ENCODE peak calls at places on chromosome 17, in ten cellular contexts. One of them, this sample, is unnamed.

GRCh38 chr17:3799181-3799627 is 1.8 kb downstream of the ITGAE start:
- DNase-seq in NCI-H1105 treated with DMSO at 0.1 percent for 48 hours: no peak
- DNase-seq in H9: peak
- DNase-seq in stimulated activated CD4-positive, alpha-beta T cell treated with anti-CD3 and anti-CD28 coated beads, Interleukin-1b, Interleukin-23, amount 100 ng/mL, for 1 hour: no peak
- DNase-seq in amniotic epithelial cell: no peak
- DNase-seq in left ventricle myocardium inferior: no peak
- DNase-seq in SJSA1: no peak
- DNase-seq in stimulated activated CD8-positive, alpha-beta memory T cell treated with anti-CD3 and anti-CD28 coated beads, Interleukin-7, amount 100 ng/mL, for 24 hours: no peak
- DNase-seq in fibroblast of the aortic adventitia: no peak
- DNase-seq in T-helper 22 cell: no peak
- DNase-seq in this sample: no peak

GRCh38 chr17:49108318-49108717 is 24.3 kb upstream of the B4GALNT2 start:
- DNase-seq in fibroblast of the aortic adventitia: peak
- DNase-seq in stimulated activated CD4-positive, alpha-beta T cell treated with anti-CD3 and anti-CD28 coated beads, Interleukin-1b, Interleukin-23, amount 100 ng/mL, for 1 hour: no peak
- DNase-seq in SJSA1: peak
- DNase-seq in amniotic epithelial cell: peak
- DNase-seq in H9: no peak
- DNase-seq in left ventricle myocardium inferior: no peak
- DNase-seq in stimulated activated CD8-positive, alpha-beta memory T cell treated with anti-CD3 and anti-CD28 coated beads, Interleukin-7, amount 100 ng/mL, for 24 hours: no peak
- DNase-seq in T-helper 22 cell: no peak
- DNase-seq in NCI-H1105 treated with DMSO at 0.1 percent for 48 hours: no peak
- DNase-seq in this sample: peak

GRCh38 chr17:30600830-30601494 is 123.8 kb downstream of the GOSR1 start:
- DNase-seq in SJSA1: no peak
- DNase-seq in amniotic epithelial cell: peak
- DNase-seq in NCI-H1105 treated with DMSO at 0.1 percent for 48 hours: no peak
- DNase-seq in stimulated activated CD8-positive, alpha-beta memory T cell treated with anti-CD3 and anti-CD28 coated beads, Interleukin-7, amount 100 ng/mL, for 24 hours: no peak
- DNase-seq in fibroblast of the aortic adventitia: peak
- DNase-seq in stimulated activated CD4-positive, alpha-beta T cell treated with anti-CD3 and anti-CD28 coated beads, Interleukin-1b, Interleukin-23, amount 100 ng/mL, for 1 hour: no peak
- DNase-seq in T-helper 22 cell: no peak
- DNase-seq in H9: no peak
- DNase-seq in left ventricle myocardium inferior: no peak
- DNase-seq in this sample: no peak

GRCh38 chr17:73347355-73347754 is 35.6 kb upstream of the CDC42EP4 start:
- DNase-seq in amniotic epithelial cell: no peak
- DNase-seq in fibroblast of the aortic adventitia: peak
- DNase-seq in SJSA1: no peak
- DNase-seq in left ventricle myocardium inferior: no peak
- DNase-seq in NCI-H1105 treated with DMSO at 0.1 percent for 48 hours: no peak
- DNase-seq in stimulated activated CD8-positive, alpha-beta memory T cell treated with anti-CD3 and anti-CD28 coated beads, Interleukin-7, amount 100 ng/mL, for 24 hours: no peak
- DNase-seq in T-helper 22 cell: no peak
- DNase-seq in H9: no peak
- DNase-seq in stimulated activated CD4-positive, alpha-beta T cell treated with anti-CD3 and anti-CD28 coated beads, Interleukin-1b, Interleukin-23, amount 100 ng/mL, for 1 hour: no peak
- DNase-seq in this sample: no peak

GRCh38 chr17:40017422-40018080 is 2.3 kb downstream of the CSF3 start:
- DNase-seq in SJSA1: no peak
- DNase-seq in amniotic epithelial cell: no peak
- DNase-seq in T-helper 22 cell: no peak
- DNase-seq in left ventricle myocardium inferior: peak
- DNase-seq in fibroblast of the aortic adventitia: no peak
- DNase-seq in stimulated activated CD8-positive, alpha-beta memory T cell treated with anti-CD3 and anti-CD28 coated beads, Interleukin-7, amount 100 ng/mL, for 24 hours: no peak
- DNase-seq in NCI-H1105 treated with DMSO at 0.1 percent for 48 hours: no peak
- DNase-seq in stimulated activated CD4-positive, alpha-beta T cell treated with anti-CD3 and anti-CD28 coated beads, Interleukin-1b, Interleukin-23, amount 100 ng/mL, for 1 hour: no peak
- DNase-seq in H9: no peak
- DNase-seq in this sample: no peak

GRCh38 chr17:1736348-1737281 is 6.1 kb upstream of the SERPINF2 start:
- DNase-seq in NCI-H1105 treated with DMSO at 0.1 percent for 48 hours: no peak
- DNase-seq in H9: no peak
- DNase-seq in stimulated activated CD4-positive, alpha-beta T cell treated with anti-CD3 and anti-CD28 coated beads, Interleukin-1b, Interleukin-23, amount 100 ng/mL, for 1 hour: no peak
- DNase-seq in fibroblast of the aortic adventitia: peak
- DNase-seq in T-helper 22 cell: no peak
- DNase-seq in left ventricle myocardium inferior: peak
- DNase-seq in stimulated activated CD8-positive, alpha-beta memory T cell treated with anti-CD3 and anti-CD28 coated beads, Interleukin-7, amount 100 ng/mL, for 24 hours: no peak
- DNase-seq in amniotic epithelial cell: peak
- DNase-seq in SJSA1: peak
- DNase-seq in this sample: no peak

GRCh38 chr17:17587614-17588336 is 3.7 kb downstream of the PEMT start:
- DNase-seq in left ventricle myocardium inferior: no peak
- DNase-seq in fibroblast of the aortic adventitia: no peak
- DNase-seq in H9: no peak
- DNase-seq in NCI-H1105 treated with DMSO at 0.1 percent for 48 hours: no peak
- DNase-seq in T-helper 22 cell: no peak
- DNase-seq in SJSA1: no peak
- DNase-seq in amniotic epithelial cell: no peak
- DNase-seq in stimulated activated CD4-positive, alpha-beta T cell treated with anti-CD3 and anti-CD28 coated beads, Interleukin-1b, Interleukin-23, amount 100 ng/mL, for 1 hour: no peak
- DNase-seq in stimulated activated CD8-positive, alpha-beta memory T cell treated with anti-CD3 and anti-CD28 coated beads, Interleukin-7, amount 100 ng/mL, for 24 hours: no peak
- DNase-seq in this sample: no peak

GRCh38 chr17:418421-418751 is 65.8 kb upstream of the RPH3AL start:
- DNase-seq in stimulated activated CD8-positive, alpha-beta memory T cell treated with anti-CD3 and anti-CD28 coated beads, Interleukin-7, amount 100 ng/mL, for 24 hours: no peak
- DNase-seq in fibroblast of the aortic adventitia: no peak
- DNase-seq in H9: no peak
- DNase-seq in SJSA1: no peak
- DNase-seq in NCI-H1105 treated with DMSO at 0.1 percent for 48 hours: no peak
- DNase-seq in stimulated activated CD4-positive, alpha-beta T cell treated with anti-CD3 and anti-CD28 coated beads, Interleukin-1b, Interleukin-23, amount 100 ng/mL, for 1 hour: no peak
- DNase-seq in amniotic epithelial cell: no peak
- DNase-seq in left ventricle myocardium inferior: no peak
- DNase-seq in T-helper 22 cell: peak
- DNase-seq in this sample: no peak

GRCh38 chr17:57956311-57957119 is 1.3 kb upstream of the CUEDC1 start:
- DNase-seq in fibroblast of the aortic adventitia: no peak
- DNase-seq in T-helper 22 cell: no peak
- DNase-seq in stimulated activated CD8-positive, alpha-beta memory T cell treated with anti-CD3 and anti-CD28 coated beads, Interleukin-7, amount 100 ng/mL, for 24 hours: no peak
- DNase-seq in stimulated activated CD4-positive, alpha-beta T cell treated with anti-CD3 and anti-CD28 coated beads, Interleukin-1b, Interleukin-23, amount 100 ng/mL, for 1 hour: no peak
- DNase-seq in NCI-H1105 treated with DMSO at 0.1 percent for 48 hours: no peak
- DNase-seq in SJSA1: peak
- DNase-seq in left ventricle myocardium inferior: no peak
- DNase-seq in amniotic epithelial cell: no peak
- DNase-seq in H9: peak
- DNase-seq in this sample: no peak

GRCh38 chr17:5630434-5630833 is 46.1 kb upstream of the NLRP1 start:
- DNase-seq in NCI-H1105 treated with DMSO at 0.1 percent for 48 hours: no peak
- DNase-seq in stimulated activated CD8-positive, alpha-beta memory T cell treated with anti-CD3 and anti-CD28 coated beads, Interleukin-7, amount 100 ng/mL, for 24 hours: no peak
- DNase-seq in amniotic epithelial cell: no peak
- DNase-seq in SJSA1: no peak
- DNase-seq in T-helper 22 cell: no peak
- DNase-seq in stimulated activated CD4-positive, alpha-beta T cell treated with anti-CD3 and anti-CD28 coated beads, Interleukin-1b, Interleukin-23, amount 100 ng/mL, for 1 hour: no peak
- DNase-seq in H9: no peak
- DNase-seq in left ventricle myocardium inferior: no peak
- DNase-seq in fibroblast of the aortic adventitia: peak
- DNase-seq in this sample: no peak

GRCh38 chr17:6475411-6475810 is 31.2 kb downstream of the PIMREG start:
- DNase-seq in amniotic epithelial cell: no peak
- DNase-seq in stimulated activated CD4-positive, alpha-beta T cell treated with anti-CD3 and anti-CD28 coated beads, Interleukin-1b, Interleukin-23, amount 100 ng/mL, for 1 hour: no peak
- DNase-seq in SJSA1: no peak
- DNase-seq in T-helper 22 cell: no peak
- DNase-seq in fibroblast of the aortic adventitia: no peak
- DNase-seq in stimulated activated CD8-positive, alpha-beta memory T cell treated with anti-CD3 and anti-CD28 coated beads, Interleukin-7, amount 100 ng/mL, for 24 hours: no peak
- DNase-seq in NCI-H1105 treated with DMSO at 0.1 percent for 48 hours: no peak
- DNase-seq in left ventricle myocardium inferior: no peak
- DNase-seq in H9: no peak
- DNase-seq in this sample: no peak

GRCh38 chr17:1651559-1651844 is 1.8 kb upstream of the RILP start:
- DNase-seq in SJSA1: no peak
- DNase-seq in NCI-H1105 treated with DMSO at 0.1 percent for 48 hours: no peak
- DNase-seq in left ventricle myocardium inferior: no peak
- DNase-seq in fibroblast of the aortic adventitia: no peak
- DNase-seq in stimulated activated CD4-positive, alpha-beta T cell treated with anti-CD3 and anti-CD28 coated beads, Interleukin-1b, Interleukin-23, amount 100 ng/mL, for 1 hour: no peak
- DNase-seq in H9: no peak
- DNase-seq in amniotic epithelial cell: no peak
- DNase-seq in stimulated activated CD8-positive, alpha-beta memory T cell treated with anti-CD3 and anti-CD28 coated beads, Interleukin-7, amount 100 ng/mL, for 24 hours: no peak
- DNase-seq in T-helper 22 cell: no peak
- DNase-seq in this sample: no peak

GRCh38 chr17:27824745-27825144 is 24.4 kb upstream of the NOS2 start:
- DNase-seq in SJSA1: no peak
- DNase-seq in left ventricle myocardium inferior: no peak
- DNase-seq in amniotic epithelial cell: no peak
- DNase-seq in stimulated activated CD4-positive, alpha-beta T cell treated with anti-CD3 and anti-CD28 coated beads, Interleukin-1b, Interleukin-23, amount 100 ng/mL, for 1 hour: no peak
- DNase-seq in H9: no peak
- DNase-seq in NCI-H1105 treated with DMSO at 0.1 percent for 48 hours: no peak
- DNase-seq in fibroblast of the aortic adventitia: no peak
- DNase-seq in stimulated activated CD8-positive, alpha-beta memory T cell treated with anti-CD3 and anti-CD28 coated beads, Interleukin-7, amount 100 ng/mL, for 24 hours: no peak
- DNase-seq in T-helper 22 cell: no peak
- DNase-seq in this sample: no peak

GRCh38 chr17:63626551-63627228 is 4.5 kb downstream of the MAP3K3 start:
- DNase-seq in left ventricle myocardium inferior: no peak
- DNase-seq in stimulated activated CD8-positive, alpha-beta memory T cell treated with anti-CD3 and anti-CD28 coated beads, Interleukin-7, amount 100 ng/mL, for 24 hours: no peak
- DNase-seq in H9: no peak
- DNase-seq in fibroblast of the aortic adventitia: peak
- DNase-seq in T-helper 22 cell: no peak
- DNase-seq in SJSA1: no peak
- DNase-seq in stimulated activated CD4-positive, alpha-beta T cell treated with anti-CD3 and anti-CD28 coated beads, Interleukin-1b, Interleukin-23, amount 100 ng/mL, for 1 hour: no peak
- DNase-seq in amniotic epithelial cell: peak
- DNase-seq in NCI-H1105 treated with DMSO at 0.1 percent for 48 hours: no peak
- DNase-seq in this sample: no peak

GRCh38 chr17:81589612-81590011 is 37.5 kb upstream of the FAAP100 start:
- DNase-seq in NCI-H1105 treated with DMSO at 0.1 percent for 48 hours: no peak
- DNase-seq in T-helper 22 cell: no peak
- DNase-seq in fibroblast of the aortic adventitia: no peak
- DNase-seq in stimulated activated CD8-positive, alpha-beta memory T cell treated with anti-CD3 and anti-CD28 coated beads, Interleukin-7, amount 100 ng/mL, for 24 hours: no peak
- DNase-seq in SJSA1: no peak
- DNase-seq in H9: no peak
- DNase-seq in left ventricle myocardium inferior: no peak
- DNase-seq in stimulated activated CD4-positive, alpha-beta T cell treated with anti-CD3 and anti-CD28 coated beads, Interleukin-1b, Interleukin-23, amount 100 ng/mL, for 1 hour: no peak
- DNase-seq in amniotic epithelial cell: no peak
- DNase-seq in this sample: no peak

GRCh38 chr17:57408064-57408811 is 151.9 kb downstream of the MSI2 start:
- DNase-seq in stimulated activated CD4-positive, alpha-beta T cell treated with anti-CD3 and anti-CD28 coated beads, Interleukin-1b, Interleukin-23, amount 100 ng/mL, for 1 hour: no peak
- DNase-seq in SJSA1: no peak
- DNase-seq in NCI-H1105 treated with DMSO at 0.1 percent for 48 hours: peak
- DNase-seq in amniotic epithelial cell: no peak
- DNase-seq in left ventricle myocardium inferior: no peak
- DNase-seq in H9: peak
- DNase-seq in fibroblast of the aortic adventitia: no peak
- DNase-seq in stimulated activated CD8-positive, alpha-beta memory T cell treated with anti-CD3 and anti-CD28 coated beads, Interleukin-7, amount 100 ng/mL, for 24 hours: no peak
- DNase-seq in T-helper 22 cell: no peak
- DNase-seq in this sample: peak

GRCh38 chr17:82494236-82495055 is 25.1 kb upstream of the FOXK2 start:
- DNase-seq in SJSA1: peak
- DNase-seq in NCI-H1105 treated with DMSO at 0.1 percent for 48 hours: peak
- DNase-seq in left ventricle myocardium inferior: peak
- DNase-seq in H9: peak
- DNase-seq in stimulated activated CD4-positive, alpha-beta T cell treated with anti-CD3 and anti-CD28 coated beads, Interleukin-1b, Interleukin-23, amount 100 ng/mL, for 1 hour: peak
- DNase-seq in stimulated activated CD8-positive, alpha-beta memory T cell treated with anti-CD3 and anti-CD28 coated beads, Interleukin-7, amount 100 ng/mL, for 24 hours: peak
- DNase-seq in fibroblast of the aortic adventitia: peak
- DNase-seq in amniotic epithelial cell: peak
- DNase-seq in T-helper 22 cell: peak
- DNase-seq in this sample: peak

GRCh38 chr17:27524594-27524993 is 68.3 kb downstream of the KSR1 start:
- DNase-seq in NCI-H1105 treated with DMSO at 0.1 percent for 48 hours: no peak
- DNase-seq in H9: no peak
- DNase-seq in amniotic epithelial cell: no peak
- DNase-seq in fibroblast of the aortic adventitia: no peak
- DNase-seq in left ventricle myocardium inferior: no peak
- DNase-seq in T-helper 22 cell: no peak
- DNase-seq in stimulated activated CD8-positive, alpha-beta memory T cell treated with anti-CD3 and anti-CD28 coated beads, Interleukin-7, amount 100 ng/mL, for 24 hours: no peak
- DNase-seq in SJSA1: no peak
- DNase-seq in stimulated activated CD4-positive, alpha-beta T cell treated with anti-CD3 and anti-CD28 coated beads, Interleukin-1b, Interleukin-23, amount 100 ng/mL, for 1 hour: no peak
- DNase-seq in this sample: no peak

GRCh38 chr17:78501241-78502036 is 75.8 kb downstream of the DNAH17 start:
- DNase-seq in stimulated activated CD4-positive, alpha-beta T cell treated with anti-CD3 and anti-CD28 coated beads, Interleukin-1b, Interleukin-23, amount 100 ng/mL, for 1 hour: no peak
- DNase-seq in fibroblast of the aortic adventitia: no peak
- DNase-seq in amniotic epithelial cell: no peak
- DNase-seq in SJSA1: no peak
- DNase-seq in H9: no peak
- DNase-seq in NCI-H1105 treated with DMSO at 0.1 percent for 48 hours: no peak
- DNase-seq in left ventricle myocardium inferior: no peak
- DNase-seq in stimulated activated CD8-positive, alpha-beta memory T cell treated with anti-CD3 and anti-CD28 coated beads, Interleukin-7, amount 100 ng/mL, for 24 hours: no peak
- DNase-seq in T-helper 22 cell: no peak
- DNase-seq in this sample: no peak

GRCh38 chr17:43958953-43959352 is 5.2 kb upstream of the PYY start:
- DNase-seq in H9: no peak
- DNase-seq in NCI-H1105 treated with DMSO at 0.1 percent for 48 hours: no peak
- DNase-seq in left ventricle myocardium inferior: no peak
- DNase-seq in amniotic epithelial cell: peak
- DNase-seq in T-helper 22 cell: no peak
- DNase-seq in SJSA1: no peak
- DNase-seq in stimulated activated CD8-positive, alpha-beta memory T cell treated with anti-CD3 and anti-CD28 coated beads, Interleukin-7, amount 100 ng/mL, for 24 hours: no peak
- DNase-seq in fibroblast of the aortic adventitia: no peak
- DNase-seq in stimulated activated CD4-positive, alpha-beta T cell treated with anti-CD3 and anti-CD28 coated beads, Interleukin-1b, Interleukin-23, amount 100 ng/mL, for 1 hour: no peak
- DNase-seq in this sample: no peak

GRCh38 chr17:19306160-19307111 is 56.1 kb downstream of the B9D1 start:
- DNase-seq in H9: no peak
- DNase-seq in stimulated activated CD8-positive, alpha-beta memory T cell treated with anti-CD3 and anti-CD28 coated beads, Interleukin-7, amount 100 ng/mL, for 24 hours: no peak
- DNase-seq in left ventricle myocardium inferior: no peak
- DNase-seq in SJSA1: no peak
- DNase-seq in stimulated activated CD4-positive, alpha-beta T cell treated with anti-CD3 and anti-CD28 coated beads, Interleukin-1b, Interleukin-23, amount 100 ng/mL, for 1 hour: no peak
- DNase-seq in amniotic epithelial cell: no peak
- DNase-seq in T-helper 22 cell: peak
- DNase-seq in fibroblast of the aortic adventitia: no peak
- DNase-seq in NCI-H1105 treated with DMSO at 0.1 percent for 48 hours: no peak
- DNase-seq in this sample: no peak

GRCh38 chr17:66747561-66748275 is 87.2 kb upstream of the CACNG5 start:
- DNase-seq in SJSA1: no peak
- DNase-seq in NCI-H1105 treated with DMSO at 0.1 percent for 48 hours: no peak
- DNase-seq in H9: no peak
- DNase-seq in amniotic epithelial cell: peak
- DNase-seq in stimulated activated CD8-positive, alpha-beta memory T cell treated with anti-CD3 and anti-CD28 coated beads, Interleukin-7, amount 100 ng/mL, for 24 hours: no peak
- DNase-seq in T-helper 22 cell: no peak
- DNase-seq in fibroblast of the aortic adventitia: peak
- DNase-seq in left ventricle myocardium inferior: no peak
- DNase-seq in stimulated activated CD4-positive, alpha-beta T cell treated with anti-CD3 and anti-CD28 coated beads, Interleukin-1b, Interleukin-23, amount 100 ng/mL, for 1 hour: no peak
- DNase-seq in this sample: no peak

GRCh38 chr17:82031885-82032627 is 578 bp downstream of the RAC3 start:
- DNase-seq in stimulated activated CD4-positive, alpha-beta T cell treated with anti-CD3 and anti-CD28 coated beads, Interleukin-1b, Interleukin-23, amount 100 ng/mL, for 1 hour: no peak
- DNase-seq in H9: peak
- DNase-seq in SJSA1: no peak
- DNase-seq in stimulated activated CD8-positive, alpha-beta memory T cell treated with anti-CD3 and anti-CD28 coated beads, Interleukin-7, amount 100 ng/mL, for 24 hours: no peak
- DNase-seq in amniotic epithelial cell: no peak
- DNase-seq in fibroblast of the aortic adventitia: no peak
- DNase-seq in NCI-H1105 treated with DMSO at 0.1 percent for 48 hours: peak
- DNase-seq in T-helper 22 cell: peak
- DNase-seq in left ventricle myocardium inferior: no peak
- DNase-seq in this sample: peak

GRCh38 chr17:57927048-57927723 is 28.0 kb downstream of the CUEDC1 start:
- DNase-seq in stimulated activated CD8-positive, alpha-beta memory T cell treated with anti-CD3 and anti-CD28 coated beads, Interleukin-7, amount 100 ng/mL, for 24 hours: no peak
- DNase-seq in left ventricle myocardium inferior: peak
- DNase-seq in H9: no peak
- DNase-seq in stimulated activated CD4-positive, alpha-beta T cell treated with anti-CD3 and anti-CD28 coated beads, Interleukin-1b, Interleukin-23, amount 100 ng/mL, for 1 hour: no peak
- DNase-seq in amniotic epithelial cell: no peak
- DNase-seq in fibroblast of the aortic adventitia: peak
- DNase-seq in NCI-H1105 treated with DMSO at 0.1 percent for 48 hours: no peak
- DNase-seq in SJSA1: no peak
- DNase-seq in T-helper 22 cell: no peak
- DNase-seq in this sample: peak